ENCODE peak calls at places on chromosomes 6 and 20, in six cellular contexts. One of them, this sample, is unnamed.
A peak's percentile ranks its signal among the peaks of the same experiment; 100 is the strongest.

GRCh38 chr6:101178748-101179147 is 214.8 kb upstream of the GRIK2 start:
- DNase-seq in sigmoid colon: no peak
- DNase-seq in NT2/D1: no peak
- DNase-seq in SK-N-SH: no peak
- DNase-seq in fibroblast of lung: no peak
- DNase-seq in uterus: no peak
- DNase-seq in this sample: no peak

GRCh38 chr6:150297327-150298028 is 71.3 kb upstream of the IYD start:
- DNase-seq in uterus: no peak
- DNase-seq in SK-N-SH: no peak
- DNase-seq in sigmoid colon: no peak
- DNase-seq in NT2/D1: no peak
- DNase-seq in fibroblast of lung: peak; percentile 80
- DNase-seq in this sample: peak; percentile 11

GRCh38 chr20:54745780-54746179 is 270.4 kb downstream of the DOK5 start:
- DNase-seq in NT2/D1: no peak
- DNase-seq in SK-N-SH: no peak
- DNase-seq in sigmoid colon: no peak
- DNase-seq in uterus: no peak
- DNase-seq in fibroblast of lung: no peak
- DNase-seq in this sample: no peak

GRCh38 chr6:155106456-155107107 is 111.5 kb downstream of the TIAM2 start:
- DNase-seq in NT2/D1: no peak
- DNase-seq in SK-N-SH: no peak
- DNase-seq in sigmoid colon: no peak
- DNase-seq in fibroblast of lung: no peak
- DNase-seq in uterus: no peak
- DNase-seq in this sample: peak; percentile 40

GRCh38 chr6:16476861-16477260 is 238.5 kb downstream of the GMPR start:
- DNase-seq in uterus: no peak
- DNase-seq in fibroblast of lung: no peak
- DNase-seq in NT2/D1: no peak
- DNase-seq in SK-N-SH: no peak
- DNase-seq in sigmoid colon: no peak
- DNase-seq in this sample: no peak

GRCh38 chr20:48875233-48875913 is 46.1 kb upstream of the ARFGEF2 start:
- DNase-seq in SK-N-SH: no peak
- DNase-seq in uterus: no peak
- DNase-seq in sigmoid colon: no peak
- DNase-seq in NT2/D1: no peak
- DNase-seq in fibroblast of lung: no peak
- DNase-seq in this sample: no peak

GRCh38 chr6:92124126-92124525 is 1295.2 kb downstream of the EPHA7 start:
- DNase-seq in sigmoid colon: no peak
- DNase-seq in uterus: no peak
- DNase-seq in fibroblast of lung: peak; percentile 63
- DNase-seq in SK-N-SH: no peak
- DNase-seq in NT2/D1: no peak
- DNase-seq in this sample: peak; percentile 40

GRCh38 chr6:155254139-155254538 is 9.7 kb upstream of the CLDN20 start:
- DNase-seq in NT2/D1: no peak
- DNase-seq in SK-N-SH: no peak
- DNase-seq in uterus: no peak
- DNase-seq in sigmoid colon: no peak
- DNase-seq in fibroblast of lung: no peak
- DNase-seq in this sample: no peak

DNA sequence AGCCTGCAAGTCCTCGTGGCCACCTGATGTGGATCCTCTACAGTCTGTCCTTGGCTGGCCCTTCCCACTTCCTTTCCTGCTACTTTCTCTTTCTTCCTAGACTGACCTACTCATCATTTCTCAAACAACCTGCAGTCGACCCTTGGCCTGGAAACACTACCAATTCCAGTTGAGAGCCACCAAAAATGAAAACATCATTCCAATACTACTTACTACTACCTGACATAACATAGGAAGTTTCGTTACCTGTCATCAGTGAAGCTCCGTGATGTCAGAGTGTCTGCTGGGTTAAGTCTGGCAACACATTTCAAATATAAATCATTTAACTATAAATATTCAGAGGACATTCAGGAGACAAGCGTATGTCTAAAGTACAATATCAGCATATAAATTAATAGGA is 13.8 kb downstream of the GZF1 start:
- DNase-seq in SK-N-SH: no peak
- DNase-seq in NT2/D1: no peak
- DNase-seq in uterus: no peak
- DNase-seq in sigmoid colon: no peak
- DNase-seq in fibroblast of lung: no peak
- DNase-seq in this sample: no peak
- H3K36me3 ChIP-seq in SK-N-SH: peaks cover 53% of the 10 kb centered on the region
- H3K36me3 ChIP-seq in NT2/D1: peaks cover 72% of the 10 kb centered on the region
- H3K36me3 ChIP-seq in uterus: no peaks in the 10 kb centered on the region
- H3K36me3 ChIP-seq in sigmoid colon: peaks cover 15% of the 10 kb centered on the region
- H3K36me3 ChIP-seq in fibroblast of lung: peaks cover 14% of the 10 kb centered on the region
- H3K36me3 ChIP-seq in this sample: peaks cover 13% of the 10 kb centered on the region

DNA sequence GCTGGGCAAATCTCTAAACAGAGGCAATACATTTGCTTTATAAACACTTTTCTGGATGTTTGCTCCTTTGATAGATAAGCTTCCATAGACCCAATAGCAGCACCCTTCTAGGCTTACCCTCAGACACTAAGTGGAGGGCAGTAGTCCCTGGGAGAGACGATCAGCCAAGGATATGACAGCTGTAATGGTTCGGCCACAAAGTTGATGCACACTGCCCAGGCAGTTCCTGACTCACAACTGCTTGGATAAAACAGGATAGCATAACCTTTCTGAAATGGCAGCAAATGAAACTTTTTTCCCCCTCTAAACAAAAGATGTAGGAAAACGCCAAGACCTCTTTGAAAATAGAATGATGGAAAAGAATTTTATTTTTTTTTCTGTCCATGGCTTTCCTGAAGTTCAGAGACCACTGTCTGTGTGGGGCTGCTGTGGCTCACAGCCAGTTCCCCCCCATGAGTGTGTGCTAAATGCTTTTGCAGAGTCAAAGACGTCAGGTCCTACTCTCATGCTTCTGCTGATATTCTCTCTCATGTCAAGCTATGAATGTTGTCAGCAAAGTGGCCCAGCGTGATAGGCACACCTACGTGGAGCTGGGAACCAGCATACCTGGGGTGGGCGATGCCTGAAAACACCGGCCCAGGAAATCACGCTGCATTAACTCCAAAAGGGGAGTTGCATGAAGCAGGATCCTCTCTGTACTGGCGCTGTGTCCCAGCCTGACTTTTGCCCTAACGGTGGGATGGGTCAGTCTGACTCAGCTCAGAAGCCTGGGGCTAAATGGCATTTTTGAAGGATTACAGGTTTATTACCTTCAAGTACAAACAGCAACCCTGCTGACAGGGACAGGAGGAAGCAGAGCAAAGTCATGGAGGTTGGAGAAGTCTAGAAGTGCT is 8.8 kb upstream of the MRPS10 start:
- DNase-seq in SK-N-SH: no peak
- DNase-seq in NT2/D1: peak; percentile 32
- DNase-seq in fibroblast of lung: peak; percentile 83
- DNase-seq in sigmoid colon: no peak
- DNase-seq in uterus: no peak
- DNase-seq in this sample: peak; percentile 51
- H3K4me3 ChIP-seq in SK-N-SH: no peak overlapping the region
- H3K4me3 ChIP-seq in NT2/D1: no peak overlapping the region
- H3K4me3 ChIP-seq in fibroblast of lung: no peak overlapping the region
- H3K4me3 ChIP-seq in sigmoid colon: no peak overlapping the region
- H3K4me3 ChIP-seq in uterus: no peak overlapping the region
- H3K4me3 ChIP-seq in this sample: no peak overlapping the region

DNA sequence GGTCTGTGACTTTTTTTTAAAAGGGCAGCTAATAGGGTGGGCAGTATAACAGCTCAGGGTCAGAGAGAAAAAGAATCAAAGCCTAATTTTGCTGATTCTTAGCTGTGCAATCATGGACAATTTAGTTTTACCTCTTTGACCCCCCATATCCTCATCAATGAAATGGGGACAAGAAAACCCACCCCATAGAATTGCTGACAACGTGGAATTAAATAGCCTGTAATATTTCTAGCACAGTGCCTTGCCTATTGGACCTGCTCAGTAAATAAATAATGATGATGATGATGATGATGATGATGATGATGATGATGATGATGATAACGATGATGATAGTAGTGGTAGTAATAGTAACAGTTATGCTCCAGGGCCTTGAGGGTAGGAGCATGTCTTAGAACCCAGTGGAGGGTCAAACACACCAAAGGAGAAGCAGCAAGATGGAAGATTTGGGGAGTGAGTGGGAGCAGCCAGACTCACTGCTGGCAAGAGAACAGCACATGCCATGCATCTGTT is 166.8 kb upstream of the LRFN2 start:
- DNase-seq in fibroblast of lung: no peak
- DNase-seq in NT2/D1: no peak
- DNase-seq in uterus: no peak
- DNase-seq in SK-N-SH: no peak
- DNase-seq in sigmoid colon: no peak
- DNase-seq in this sample: no peak
- H3K27me3 ChIP-seq in fibroblast of lung: peaks cover 4% of the 10 kb centered on the region
- H3K27me3 ChIP-seq in NT2/D1: no peaks in the 10 kb centered on the region
- H3K27me3 ChIP-seq in uterus: no peaks in the 10 kb centered on the region
- H3K27me3 ChIP-seq in SK-N-SH: no peaks in the 10 kb centered on the region
- H3K27me3 ChIP-seq in sigmoid colon: peaks cover 6% of the 10 kb centered on the region
- H3K27me3 ChIP-seq in this sample: no peaks in the 10 kb centered on the region

GRCh38 chr6:135191508-135192255 is 10.6 kb downstream of the MYB start:
- DNase-seq in NT2/D1: no peak
- DNase-seq in fibroblast of lung: no peak
- DNase-seq in sigmoid colon: no peak
- DNase-seq in SK-N-SH: no peak
- DNase-seq in uterus: no peak
- DNase-seq in this sample: no peak
- H3K36me3 ChIP-seq in NT2/D1: no peaks in the 10 kb centered on the region
- H3K36me3 ChIP-seq in fibroblast of lung: no peaks in the 10 kb centered on the region
- H3K36me3 ChIP-seq in sigmoid colon: no peaks in the 10 kb centered on the region
- H3K36me3 ChIP-seq in SK-N-SH: peaks cover 17% of the 10 kb centered on the region
- H3K36me3 ChIP-seq in uterus: no peaks in the 10 kb centered on the region
- H3K36me3 ChIP-seq in this sample: no peaks in the 10 kb centered on the region

DNA sequence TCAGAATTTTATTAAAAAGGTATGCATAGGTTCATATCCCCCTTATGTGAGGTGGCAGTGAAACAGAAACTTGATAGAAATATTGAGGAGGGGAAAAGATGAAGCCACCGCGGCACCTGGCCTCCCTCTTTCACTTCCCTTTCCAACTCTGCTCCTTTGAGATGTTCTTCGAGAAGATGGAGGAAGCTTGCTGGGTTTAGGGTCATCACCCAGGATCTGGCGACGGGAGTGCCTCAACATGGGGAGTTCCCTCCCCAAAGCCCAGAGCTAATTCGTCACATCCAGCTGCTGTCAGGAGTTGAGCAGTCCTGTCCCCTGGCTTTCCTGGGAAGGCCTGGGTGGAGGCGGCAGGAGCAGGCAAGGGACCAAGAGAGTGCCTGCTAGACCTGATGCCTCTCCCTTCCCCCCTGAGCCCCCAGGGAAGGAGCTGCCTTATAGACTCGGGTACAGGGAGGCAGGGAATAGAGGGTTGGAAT is 29.1 kb downstream of the RREB1 start:
- DNase-seq in NT2/D1: no peak
- DNase-seq in sigmoid colon: no peak
- DNase-seq in fibroblast of lung: no peak
- DNase-seq in SK-N-SH: no peak
- DNase-seq in uterus: no peak
- DNase-seq in this sample: no peak
- H3K4me3 ChIP-seq in NT2/D1: no peak overlapping the region
- H3K4me3 ChIP-seq in sigmoid colon: no peak overlapping the region
- H3K4me3 ChIP-seq in fibroblast of lung: no peak overlapping the region
- H3K4me3 ChIP-seq in SK-N-SH: no peak overlapping the region
- H3K4me3 ChIP-seq in uterus: no peak overlapping the region
- H3K4me3 ChIP-seq in this sample: no peak overlapping the region

This sample was measured in MG63.